ENCODE peak calls at places on chromosomes 7 and 10, in nine cellular contexts. F, G, B, Z, J, A, P, H and K are unnamed samples.

GRCh38 chr10:14487511-14487909 is 156.8 kb upstream of the FRMD4A start:
- DNase-seq in F (peak; percentile 51), G (peak; percentile 50), B (no peak), Z (no peak), J (no peak), A (no peak), P (no peak), H (peak; percentile 52), K (no peak)

GRCh38 chr7:3710531-3710930 is 409.5 kb downstream of the SDK1 start:
- DNase-seq in F (no peak), G (no peak), B (no peak), Z (no peak), J (no peak), A (no peak), P (no peak), H (peak; percentile 17), K (no peak)

GRCh38 chr10:46992794-46993552 is 81.7 kb downstream of the PTPN20 start:
- DNase-seq in F (peak; percentile 73), G (peak; percentile 47), B (peak; percentile 31), Z (no peak), J (no peak), A (no peak), P (peak; percentile 45), H (peak; percentile 34), K (no peak)

GRCh38 chr7:12436896-12437535 is 33.4 kb upstream of the VWDE start:
- DNase-seq in F (peak; percentile 40), G (peak; percentile 56), B (no peak), Z (no peak), J (no peak), A (no peak), P (peak; percentile 14), H (peak; percentile 65), K (peak; percentile 27)

GRCh38 chr7:3265388-3265787 is 35.7 kb upstream of the SDK1 start:
- DNase-seq in F (no peak), G (no peak), B (no peak), Z (no peak), J (no peak), A (no peak), P (no peak), H (no peak), K (no peak)

GRCh38 chr10:103501186-103501585 is 7.7 kb downstream of the NEURL1 start:
- DNase-seq in F (no peak), G (no peak), B (no peak), Z (no peak), J (no peak), A (no peak), P (no peak), H (no peak), K (no peak)

GRCh38 chr7:150404785-150405583 is 25.9 kb downstream of the ZNF775 start:
- DNase-seq in F (peak; percentile 92), G (peak; percentile 91), B (peak; percentile 83), Z (peak; percentile 88), J (no peak), A (peak; percentile 54), P (peak; percentile 88), H (peak; percentile 91), K (peak; percentile 80)

GRCh38 chr7:134153493-134154093 is 26.5 kb downstream of the LRGUK start:
- DNase-seq in F (peak; percentile 9), G (no peak), B (no peak), Z (no peak), J (no peak), A (no peak), P (no peak), H (peak; percentile 7), K (no peak)

GRCh38 chr7:131111081-131111576 is 216.5 kb upstream of the MKLN1 start:
- DNase-seq in F (peak; percentile 89), G (peak; percentile 70), B (no peak), Z (no peak), J (no peak), A (no peak), P (no peak), H (peak; percentile 68), K (peak; percentile 27)

GRCh38 chr10:31123946-31124345 is 92.3 kb upstream of the ZNF438 start:
- DNase-seq in F (no peak), G (no peak), B (no peak), Z (no peak), J (no peak), A (no peak), P (no peak), H (no peak), K (no peak)

GRCh38 chr10:31124852-31125251 is 93.2 kb upstream of the ZNF438 start:
- DNase-seq in F (peak; percentile 30), G (no peak), B (no peak), Z (no peak), J (no peak), A (no peak), P (no peak), H (no peak), K (no peak)

GRCh38 chr10:31120392-31120791 is 88.7 kb upstream of the ZNF438 start:
- DNase-seq in F (no peak), G (no peak), B (no peak), Z (no peak), J (no peak), A (no peak), P (no peak), H (no peak), K (no peak)

GRCh38 chr10:31121074-31121685 is 89.5 kb upstream of the ZNF438 start:
- DNase-seq in F (peak; percentile 25), G (no peak), B (no peak), Z (no peak), J (no peak), A (no peak), P (no peak), H (peak; percentile 24), K (no peak)

DNA sequence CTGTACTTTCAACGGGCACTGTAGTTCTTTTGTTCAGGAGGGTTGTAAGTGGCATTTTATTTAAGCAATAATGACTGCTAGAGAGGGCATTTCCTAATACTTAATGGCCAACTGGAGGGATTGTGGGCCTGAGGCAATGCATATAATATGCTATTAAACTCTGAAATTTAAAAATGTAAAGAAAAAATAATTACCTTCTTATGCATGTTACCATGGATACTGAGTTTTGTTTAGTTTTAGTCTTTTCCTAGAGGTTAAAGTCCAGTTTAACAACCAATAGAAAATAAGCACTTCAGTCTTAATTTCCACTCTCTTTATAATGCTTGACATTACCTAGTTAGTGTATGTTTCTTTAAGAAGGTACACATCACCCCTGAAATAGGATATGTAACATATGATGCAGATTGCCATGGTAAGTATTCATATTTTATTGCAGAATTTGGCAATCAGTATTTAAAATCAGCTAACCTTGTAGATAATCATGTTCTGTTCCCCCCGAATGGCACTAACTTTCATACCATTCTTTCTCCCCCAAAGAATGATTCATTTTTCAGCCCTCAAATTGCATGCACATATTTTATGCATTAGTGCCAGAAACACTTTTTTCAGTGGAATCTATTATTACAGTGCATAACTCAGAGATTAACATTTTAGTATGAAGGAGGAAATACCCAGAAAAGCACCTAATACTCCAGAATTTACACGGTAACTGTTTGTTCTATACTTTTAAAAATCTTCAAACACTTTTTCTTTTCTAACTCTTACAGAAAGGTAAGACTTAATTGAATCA is 90.3 kb upstream of the ZNF438 start:
- DNase-seq in F (no peak), G (no peak), B (no peak), Z (no peak), J (no peak), A (no peak), P (no peak), H (peak; percentile 75), K (no peak)
- TF ChIP-seq CTCF in F (no peak), G (no peak), B (no peak), Z (no peak), J (no peak), A (no peak), P (no peak), H (no peak), K (no peak)

GRCh38 chr7:29269941-29270340 is 75.4 kb downstream of the CHN2 start:
- DNase-seq in F (no peak), G (no peak), B (no peak), Z (no peak), J (no peak), A (no peak), P (no peak), H (no peak), K (no peak)

GRCh38 chr7:29270979-29271658 is 76.5 kb downstream of the CHN2 start:
- DNase-seq in F (no peak), G (no peak), B (no peak), Z (no peak), J (no peak), A (no peak), P (no peak), H (peak; percentile 69), K (peak; percentile 35)

GRCh38 chr7:29262191-29262917 is 67.8 kb downstream of the CHN2 start:
- DNase-seq in F (no peak), G (no peak), B (no peak), Z (no peak), J (no peak), A (no peak), P (no peak), H (no peak), K (no peak)

GRCh38 chr7:29270579-29270978 is 76.0 kb downstream of the CHN2 start:
- DNase-seq in F (no peak), G (no peak), B (no peak), Z (no peak), J (no peak), A (no peak), P (no peak), H (peak; percentile 79), K (no peak)

DNA sequence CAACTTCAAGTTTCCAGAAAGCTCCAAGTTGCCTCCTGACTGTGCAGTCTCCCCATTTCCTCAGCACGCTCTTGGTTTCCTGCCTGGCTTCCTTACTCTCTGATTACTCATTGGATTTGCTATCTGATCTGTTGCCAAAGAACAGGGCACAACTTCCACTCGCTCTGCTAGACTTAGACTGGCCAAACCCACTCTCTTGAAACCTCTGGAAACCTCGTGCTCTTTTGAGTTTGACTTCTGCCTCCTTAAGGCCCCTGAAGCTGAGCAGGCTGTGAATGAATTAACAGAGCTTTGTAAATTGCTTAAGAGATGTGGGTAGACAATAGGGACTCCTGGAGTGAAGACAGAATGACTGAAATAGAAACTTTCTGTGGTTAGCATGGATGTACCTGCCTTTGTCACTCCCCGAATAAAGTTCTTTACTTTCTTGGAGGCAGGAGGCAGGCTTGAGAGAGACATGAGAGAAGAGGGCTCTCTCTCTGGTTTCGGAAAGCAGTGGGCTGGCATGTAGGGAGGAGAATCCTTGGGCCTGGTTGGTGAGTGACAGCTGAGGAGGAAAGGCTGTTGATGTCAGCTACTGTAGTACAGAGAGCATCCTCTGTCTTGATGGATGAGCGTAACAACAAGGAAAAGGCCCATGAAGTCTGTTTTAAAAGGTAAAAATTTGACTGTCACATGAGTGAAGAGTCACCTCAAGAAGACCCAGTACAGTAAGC is 70.8 kb downstream of the CHN2 start:
- DNase-seq in F (peak; percentile 59), G (peak; percentile 45), B (no peak), Z (no peak), J (no peak), A (no peak), P (no peak), H (peak; percentile 58), K (no peak)
- TF ChIP-seq CTCF in F (no peak), G (no peak), B (no peak), Z (no peak), J (no peak), A (no peak), P (no peak), H (no peak), K (no peak)

GRCh38 chr10:61314273-61314672 is 138.9 kb downstream of the TMEM26 start:
- DNase-seq in F (no peak), G (no peak), B (no peak), Z (no peak), J (no peak), A (no peak), P (no peak), H (no peak), K (no peak)
- TF ChIP-seq CTCF in F (no peak), G (no peak), B (no peak), Z (no peak), J (no peak), A (no peak), P (no peak), H (no peak), K (no peak)

GRCh38 chr10:26728957-26729356 is 31.5 kb downstream of the PDSS1 start:
- DNase-seq in F (no peak), G (no peak), B (no peak), Z (peak; percentile 1), J (no peak), A (no peak), P (no peak), H (no peak), K (no peak)
- TF ChIP-seq CTCF in F (peak; percentile 28), G (no peak), B (no peak), Z (no peak), J (no peak), A (no peak), P (no peak), H (peak; percentile 3), K (no peak)